ENCODE peak calls at places on chromosomes 1 and 21, in four cellular contexts. D, C, R and L are unnamed samples.

GRCh38 chr1:233782932-233783586 is 121.4 kb upstream of the SLC35F3 start:
- DNase-seq in C (no peak), D (no peak), R (no peak), L (no peak)

GRCh38 chr1:17216078-17216477 is 11.2 kb downstream of the PADI1 start:
- DNase-seq in C (no peak), R (no peak), D (no peak), L (peak; percentile 33)

GRCh38 chr1:59415286-59415850 is 118.5 kb downstream of the FGGY start:
- DNase-seq in D (no peak), R (no peak), C (no peak), L (no peak)

GRCh38 chr1:44820945-44821715 is 12.8 kb downstream of the BTBD19 start:
- DNase-seq in C (no peak), D (no peak), R (no peak), L (no peak)

GRCh38 chr1:226599636-226600238 is 51.2 kb downstream of the STUM start:
- DNase-seq in R (no peak), C (no peak), D (no peak), L (no peak)

GRCh38 chr1:13828454-13829151 is 128.6 kb downstream of the PRDM2 start:
- DNase-seq in C (no peak), D (peak; percentile 71), R (no peak), L (no peak)

GRCh38 chr1:99674665-99675064 is 28.8 kb downstream of the PALMD start:
- DNase-seq in D (no peak), C (no peak), R (no peak), L (no peak)

GRCh38 chr1:165408518-165408917 is 36.4 kb downstream of the RXRG start:
- DNase-seq in C (no peak), R (no peak), D (peak; percentile 50), L (no peak)

GRCh38 chr21:42677339-42678117 is 24.1 kb downstream of the PDE9A start:
- DNase-seq in C (no peak), D (no peak), R (no peak), L (no peak)

GRCh38 chr1:203590559-203590958 is 36.1 kb upstream of the ATP2B4 start:
- DNase-seq in D (no peak), C (no peak), R (no peak), L (no peak)

GRCh38 chr1:223724376-223724775 is 12.0 kb downstream of the CAPN2 start:
- DNase-seq in C (no peak), R (no peak), D (no peak), L (no peak)

GRCh38 chr1:27872802-27873665 is 690 bp downstream of the THEMIS2 start:
- DNase-seq in D (no peak), R (peak; percentile 63), C (no peak), L (no peak)

GRCh38 chr1:158329807-158330206 is 1.5 kb downstream of the CD1B start:
- DNase-seq in R (no peak), D (no peak), C (no peak), L (no peak)